ENCODE peak calls at places on chromosomes 3 and 15, in ten cellular contexts. D is activated CD4-positive, alpha-beta T cell treated with anti-CD3 and anti-CD28 coated beads for 36 hours; F is NCI-H1105; R is activated T-cell treated with anti-CD3 and anti-CD28 coated beads for 48 hours; C is heart left ventricle; H is NCI-H1417; X is sigmoid colon; G is stimulated activated CD4-positive, alpha-beta T cell treated with anti-CD3 and anti-CD28 coated beads, Interleukin-4, amount 100 ng/mL, for 1 hour; I is GM20000; B is NCI-H526. K is an unnamed sample.

GRCh38 chr3:188185717-188186236 is 31.8 kb downstream of the LPP start:
- DNase-seq in B (no peak), D (peak), I (no peak), C (peak), X (no peak), G (no peak), F (peak), R (no peak), H (peak), K (no peak)

GRCh38 chr15:74752486-74753395 is 4.1 kb downstream of the CYP1A2 start:
- DNase-seq in D (no peak), C (no peak), B (no peak), F (no peak), G (no peak), X (no peak), R (no peak), H (no peak), I (no peak), K (no peak)

GRCh38 chr3:37243811-37244748 is 69.7 kb upstream of the LRRFIP2 start:
- DNase-seq in R (peak), H (no peak), C (peak), B (peak), X (peak), F (no peak), D (peak), I (peak), G (peak), K (peak)

GRCh38 chr3:69460034-69460433 is 74.1 kb upstream of the FRMD4B start:
- DNase-seq in X (no peak), F (no peak), I (no peak), C (no peak), B (no peak), D (no peak), H (no peak), G (no peak), R (no peak), K (no peak)

GRCh38 chr3:81726735-81727134 is 34.7 kb downstream of the GBE1 start:
- DNase-seq in H (no peak), X (no peak), D (no peak), G (no peak), C (no peak), F (no peak), R (no peak), B (no peak), I (no peak), K (no peak)

GRCh38 chr3:168517514-168518071 is 421.9 kb upstream of the GOLIM4 start:
- DNase-seq in R (no peak), H (no peak), I (peak), D (no peak), B (no peak), G (no peak), C (no peak), F (peak), X (no peak), K (no peak)

GRCh38 chr3:80408322-80408721 is 640.5 kb upstream of the ROBO1 start:
- DNase-seq in D (no peak), H (no peak), G (no peak), I (no peak), C (no peak), F (no peak), B (no peak), X (no peak), R (no peak), K (no peak)

GRCh38 chr3:80285370-80285769 is 517.6 kb upstream of the ROBO1 start:
- DNase-seq in R (no peak), D (no peak), F (no peak), B (no peak), H (no peak), G (no peak), C (no peak), I (no peak), X (no peak), K (no peak)

GRCh38 chr3:126895178-126896066 is 87.5 kb upstream of the PLXNA1 start:
- DNase-seq in B (no peak), C (no peak), F (peak), H (no peak), I (no peak), G (no peak), R (no peak), D (no peak), X (no peak), K (no peak)

GRCh38 chr15:66025972-66026371 is 156.7 kb downstream of the RAB11A start:
- DNase-seq in H (no peak), F (no peak), R (no peak), D (no peak), C (no peak), G (no peak), I (no peak), B (peak), X (no peak), K (no peak)

GRCh38 chr15:38068600-38068999 is 134.2 kb downstream of the TMCO5A start:
- DNase-seq in R (no peak), H (no peak), B (no peak), G (no peak), I (no peak), D (no peak), C (no peak), F (no peak), X (no peak), K (no peak)

GRCh38 chr15:82122754-82123400 is 77.1 kb upstream of the MEX3B start:
- DNase-seq in F (no peak), C (no peak), H (no peak), X (peak), I (no peak), D (no peak), B (no peak), G (no peak), R (no peak), K (no peak)

GRCh38 chr3:191329654-191330308 is 545 bp downstream of the UTS2B start:
- DNase-seq in C (peak), F (peak), D (peak), R (no peak), H (peak), B (peak), G (peak), X (peak), I (peak), K (peak)

GRCh38 chr3:105459566-105460290 is 93.0 kb downstream of the ALCAM start:
- DNase-seq in B (no peak), F (no peak), H (no peak), X (no peak), C (no peak), I (no peak), D (no peak), G (no peak), R (no peak), K (no peak)

GRCh38 chr15:66940368-66940767 is 125.0 kb upstream of the SMAD3 start:
- DNase-seq in D (peak), C (no peak), X (peak), G (no peak), R (no peak), H (no peak), B (no peak), F (no peak), I (peak), K (peak)

GRCh38 chr3:161069441-161070251 is 35.5 kb downstream of the B3GALNT1 start:
- DNase-seq in R (no peak), D (no peak), F (no peak), H (peak), I (peak), B (no peak), X (no peak), G (no peak), C (no peak), K (no peak)

GRCh38 chr3:64708456-64708855 is 20.7 kb upstream of the ADAMTS9 start:
- DNase-seq in C (no peak), H (no peak), D (no peak), B (no peak), F (no peak), G (no peak), R (no peak), X (no peak), I (no peak), K (no peak)

GRCh38 chr3:66997560-66998074 is 490 bp upstream of the KBTBD8 start:
- DNase-seq in G (peak), I (no peak), D (peak), F (no peak), R (no peak), C (no peak), X (no peak), B (no peak), H (no peak), K (no peak)

GRCh38 chr3:117035785-117036184 is 326.2 kb downstream of the TUSC7 start:
- DNase-seq in B (no peak), D (no peak), H (no peak), X (peak), R (no peak), I (no peak), C (no peak), G (no peak), F (no peak), K (no peak)

GRCh38 chr3:195403841-195404408 is 38.9 kb downstream of the ACAP2 start:
- DNase-seq in D (no peak), B (no peak), X (no peak), F (no peak), R (no peak), H (no peak), I (no peak), C (no peak), G (no peak), K (no peak)

GRCh38 chr3:195352895-195353488 is 82.0 kb upstream of the XXYLT1 start:
- DNase-seq in C (no peak), G (no peak), I (no peak), B (no peak), R (no peak), D (no peak), F (no peak), H (no peak), X (no peak), K (no peak)

GRCh38 chr3:130601662-130602061 is 84.7 kb downstream of the COL6A6 start:
- DNase-seq in F (no peak), B (no peak), H (peak), X (no peak), R (no peak), I (no peak), C (no peak), G (no peak), D (no peak), K (no peak)

GRCh38 chr3:33437556-33438283 is 2.5 kb downstream of the UBP1 start:
- DNase-seq in G (no peak), B (no peak), F (no peak), I (no peak), X (no peak), H (no peak), R (no peak), C (peak), D (no peak), K (no peak)

GRCh38 chr15:98914626-98915025 is 93.0 kb downstream of the PGPEP1L start:
- DNase-seq in B (no peak), D (peak), I (no peak), X (peak), F (no peak), G (no peak), R (no peak), C (no peak), H (no peak), K (no peak)

GRCh38 chr3:37945803-37946530 is 44.6 kb upstream of the VILL start:
- DNase-seq in R (no peak), I (no peak), X (no peak), G (no peak), H (no peak), B (no peak), C (no peak), D (no peak), F (no peak), K (no peak)

K was measured in sciatic nerve.